ENCODE peak calls at places on chromosomes 6 and 20, in ten cellular contexts. W is adrenal gland; Q is GM12878; J is heart left ventricle; A is right cardiac atrium; U is HCT116; R is mammary epithelial cell; X is lower lobe of right lung; E is esophagus squamous epithelium; I is naive thymus-derived CD4-positive, alpha-beta T cell. L is an unnamed sample. For H3K4me1 and H3K27me3, the result is how much of the 10 kb centered on the place peaks cover.

GRCh38 chr6:20693466-20694063 is 159.3 kb downstream of the CDKAL1 start:
- DNase-seq in W (peak), Q (no peak), J (no peak), A (no peak), U (no peak), R (peak), X (no peak), E (no peak), I (no peak), L (no peak)

GRCh38 chr20:13294522-13294921 is 73.4 kb downstream of the ISM1 start:
- DNase-seq in W (no peak), Q (no peak), J (no peak), A (no peak), U (no peak), R (no peak), X (no peak), E (no peak), I (no peak), L (no peak)

GRCh38 chr6:75693534-75693933 is 55.5 kb upstream of the MYO6 start:
- DNase-seq in W (no peak), Q (no peak), J (no peak), A (no peak), U (no peak), R (no peak), X (no peak), E (no peak), I (no peak), L (no peak)

GRCh38 chr20:8971669-8972316 is 97.1 kb upstream of the PLCB4 start:
- DNase-seq in W (no peak), Q (no peak), J (no peak), A (no peak), U (no peak), R (no peak), X (no peak), E (no peak), I (no peak), L (no peak)

GRCh38 chr6:18501313-18502013 is 114.3 kb downstream of the RNF144B start:
- DNase-seq in W (peak), Q (no peak), J (peak), A (peak), U (no peak), R (peak), X (peak), E (no peak), I (no peak), L (peak)

GRCh38 chr6:111841822-111842221 is 31.4 kb downstream of the FYN start:
- DNase-seq in W (peak), Q (peak), J (peak), A (no peak), U (no peak), R (no peak), X (no peak), E (no peak), I (peak), L (no peak)

GRCh38 chr6:26183581-26184408 is 96.6 kb downstream of the HFE start:
- DNase-seq in W (peak), Q (peak), J (peak), A (peak), U (no peak), R (peak), X (peak), E (no peak), I (peak), L (peak)

GRCh38 chr20:21048841-21049273 is 57.3 kb downstream of the LINC00237 start:
- DNase-seq in W (peak), Q (no peak), J (no peak), A (no peak), U (peak), R (no peak), X (peak), E (no peak), I (no peak), L (no peak)

GRCh38 chr6:28892525-28892924 is 31.3 kb downstream of the TRIM27 start:
- DNase-seq in W (no peak), Q (no peak), J (no peak), A (no peak), U (no peak), R (no peak), X (no peak), E (no peak), I (no peak), L (no peak)

GRCh38 chr6:149999636-150000035 is 25.7 kb downstream of the RAET1L start:
- DNase-seq in W (no peak), Q (no peak), J (no peak), A (no peak), U (no peak), R (no peak), X (no peak), E (no peak), I (no peak), L (no peak)

GRCh38 chr6:138752017-138752416 is 21.6 kb upstream of the CCDC28A start:
- DNase-seq in W (no peak), Q (no peak), J (no peak), A (no peak), U (no peak), R (no peak), X (no peak), E (no peak), I (no peak), L (no peak)

GRCh38 chr20:46357030-46357514 is 48.8 kb upstream of the CDH22 start:
- DNase-seq in W (peak), Q (no peak), J (peak), A (peak), U (no peak), R (no peak), X (no peak), E (no peak), I (no peak), L (peak)

GRCh38 chr20:37528442-37529213 is 952 bp upstream of the BLCAP start:
- DNase-seq in W (no peak), Q (no peak), J (no peak), A (no peak), U (no peak), R (peak), X (no peak), E (no peak), I (no peak), L (no peak)

GRCh38 chr6:90222724-90223198 is 73.9 kb downstream of the BACH2 start:
- DNase-seq in W (no peak), Q (no peak), J (no peak), A (no peak), U (peak), R (peak), X (no peak), E (no peak), I (no peak), L (no peak)

GRCh38 chr6:15327271-15327670 is 81.4 kb downstream of the JARID2 start:
- DNase-seq in W (peak), Q (no peak), J (no peak), A (no peak), U (peak), R (no peak), X (no peak), E (no peak), I (peak), L (no peak)

GRCh38 chr20:53794529-53795115 is 201.0 kb upstream of the ZNF217 start:
- DNase-seq in W (no peak), Q (no peak), J (no peak), A (no peak), U (no peak), R (no peak), X (no peak), E (no peak), I (no peak), L (no peak)

GRCh38 chr6:106939848-106940247 is 34.7 kb downstream of the CD24 start:
- DNase-seq in W (no peak), Q (peak), J (no peak), A (no peak), U (no peak), R (no peak), X (no peak), E (no peak), I (no peak), L (no peak)

GRCh38 chr6:36917541-36918193 is 31.9 kb downstream of the C6orf89 start:
- DNase-seq in W (no peak), Q (no peak), J (peak), A (peak), U (no peak), R (no peak), X (peak), E (no peak), I (no peak), L (peak)

GRCh38 chr20:1417790-1418189 is 24.9 kb upstream of the FKBP1A start:
- DNase-seq in W (no peak), Q (no peak), J (no peak), A (no peak), U (no peak), R (no peak), X (no peak), E (no peak), I (no peak), L (no peak)

GRCh38 chr6:51105357-51105756 is 286.7 kb downstream of the TFAP2B start:
- DNase-seq in W (no peak), Q (no peak), J (no peak), A (no peak), U (no peak), R (no peak), X (no peak), E (no peak), I (no peak), L (no peak)

GRCh38 chr20:48236485-48237055 is 451.3 kb upstream of the SULF2 start:
- DNase-seq in W (no peak), Q (no peak), J (no peak), A (no peak), U (no peak), R (no peak), X (no peak), E (no peak), I (no peak), L (peak)

DNA sequence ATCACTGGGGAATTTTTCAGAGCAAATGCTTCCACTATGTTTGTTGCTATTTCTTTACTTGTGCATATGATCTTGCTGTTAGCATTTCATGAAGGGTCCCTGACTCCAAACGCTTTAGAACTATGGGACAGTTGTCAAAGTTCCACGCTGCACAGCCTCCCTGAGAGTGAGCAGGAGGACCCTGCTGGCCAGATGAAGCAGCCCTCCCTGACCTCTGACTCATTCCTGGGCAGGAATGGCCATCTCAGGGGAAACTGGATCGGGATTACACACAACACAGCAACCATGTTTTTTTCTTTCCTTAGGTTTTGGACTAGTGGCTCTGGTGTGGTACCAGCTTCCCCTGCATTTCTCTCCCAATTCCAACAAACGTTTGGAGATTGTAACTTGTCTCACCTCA is 710.8 kb upstream of the AGPAT4 start:
- DNase-seq in W (no peak), Q (no peak), J (no peak), A (no peak), U (no peak), R (no peak), X (no peak), E (no peak), I (no peak), L (no peak)
- H3K4me1 ChIP-seq in W (under half), Q (under half), J (under half), A (under half), U (under half), R (under half), X (under half), E (under half), I (under half), L (under half)

DNA sequence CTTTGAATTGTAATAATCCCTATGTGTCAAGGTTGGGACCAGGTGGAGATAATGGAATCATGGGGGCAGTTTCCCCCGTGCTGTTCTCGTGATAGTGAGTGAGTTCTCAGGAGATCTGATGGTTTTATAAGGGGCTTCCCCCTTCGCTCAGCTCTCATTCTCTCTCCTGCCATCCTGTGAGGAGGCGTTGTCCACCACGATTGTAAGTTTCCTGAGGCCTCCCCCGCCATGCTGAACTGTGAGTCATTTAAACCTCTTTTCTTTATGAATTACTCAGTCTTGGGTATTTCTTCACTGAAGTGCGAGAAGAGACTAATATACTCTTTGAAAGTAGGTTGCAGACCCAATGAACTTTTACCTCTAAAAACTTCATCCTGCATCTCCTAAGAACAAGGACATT is 39.2 kb upstream of the KCNG1 start:
- DNase-seq in W (no peak), Q (no peak), J (no peak), A (no peak), U (no peak), R (no peak), X (no peak), E (no peak), I (no peak), L (no peak)
- H3K27me3 ChIP-seq in W (under half), Q (under half), J (under half), A (under half), U (under half), R (under half), X (under half), E (under half), I (under half), L (under half)

GRCh38 chr6:165791876-165792437 is 128.9 kb upstream of the PDE10A start:
- DNase-seq in W (no peak), Q (no peak), J (no peak), A (no peak), U (no peak), R (no peak), X (no peak), E (no peak), I (no peak), L (no peak)
- H3K4me1 ChIP-seq in W (under half), Q (under half), J (under half), A (under half), U (under half), R (under half), X (under half), E (under half), I (under half), L (under half)

GRCh38 chr20:34528921-34529297 is 12.7 kb downstream of the DYNLRB1 start:
- DNase-seq in W (peak), Q (no peak), J (peak), A (no peak), U (no peak), R (no peak), X (peak), E (no peak), I (no peak), L (no peak)

GRCh38 chr20:34531608-34532265 is 15.5 kb downstream of the DYNLRB1 start:
- DNase-seq in W (no peak), Q (no peak), J (no peak), A (no peak), U (no peak), R (no peak), X (no peak), E (no peak), I (no peak), L (no peak)

GRCh38 chr20:34529742-34530141 is 13.5 kb downstream of the DYNLRB1 start:
- DNase-seq in W (no peak), Q (no peak), J (no peak), A (no peak), U (no peak), R (no peak), X (no peak), E (no peak), I (no peak), L (no peak)

GRCh38 chr20:34532320-34532719 is 16.1 kb downstream of the DYNLRB1 start:
- DNase-seq in W (no peak), Q (no peak), J (no peak), A (no peak), U (no peak), R (no peak), X (no peak), E (no peak), I (no peak), L (no peak)

GRCh38 chr20:34530342-34530741 is 14.1 kb downstream of the DYNLRB1 start:
- DNase-seq in W (no peak), Q (no peak), J (no peak), A (no peak), U (no peak), R (no peak), X (no peak), E (no peak), I (no peak), L (no peak)
- H3K27me3 ChIP-seq in W (under half), Q (under half), J (under half), A (under half), U (under half), R (under half), X (under half), E (under half), I (under half), L (under half)

GRCh38 chr6:130870179-130870881 is 43.1 kb downstream of the SMLR1 start:
- DNase-seq in W (no peak), Q (no peak), J (no peak), A (no peak), U (no peak), R (no peak), X (no peak), E (no peak), I (no peak), L (no peak)

GRCh38 chr6:130864344-130864743 is 37.1 kb downstream of the SMLR1 start:
- DNase-seq in W (no peak), Q (no peak), J (no peak), A (no peak), U (no peak), R (no peak), X (no peak), E (no peak), I (no peak), L (no peak)

GRCh38 chr6:130872250-130873095 is 45.3 kb downstream of the SMLR1 start:
- DNase-seq in W (peak), Q (no peak), J (peak), A (peak), U (peak), R (peak), X (peak), E (no peak), I (peak), L (peak)

GRCh38 chr6:130865793-130866192 is 38.6 kb downstream of the SMLR1 start:
- DNase-seq in W (no peak), Q (no peak), J (no peak), A (no peak), U (no peak), R (no peak), X (no peak), E (no peak), I (no peak), L (no peak)

GRCh38 chr6:130869681-130870080 is 42.5 kb downstream of the SMLR1 start:
- DNase-seq in W (no peak), Q (no peak), J (no peak), A (no peak), U (no peak), R (no peak), X (no peak), E (no peak), I (no peak), L (no peak)
- H3K4me1 ChIP-seq in W (under half), Q (under half), J (under half), A (under half), U (under half), R (under half), X (under half), E (under half), I (under half), L (under half)

DNA sequence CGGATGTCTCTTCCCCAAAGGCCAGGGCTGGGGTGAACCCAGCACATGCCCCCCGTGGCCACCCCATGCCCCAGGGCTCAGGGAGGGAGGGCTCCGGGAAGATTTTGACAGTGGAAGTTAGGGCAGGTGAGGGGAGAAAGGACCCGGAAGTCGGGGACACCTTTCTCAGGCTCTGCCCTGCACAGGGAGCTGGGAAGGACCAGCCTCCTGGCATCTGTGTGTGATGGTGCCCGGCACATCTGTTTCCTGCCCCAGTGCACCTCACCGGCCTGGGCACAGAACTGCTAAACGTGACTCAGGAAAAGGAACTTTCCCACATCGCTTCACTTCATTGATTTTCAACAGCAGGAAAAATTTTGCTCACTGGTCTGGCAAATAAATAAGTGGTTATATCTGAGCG is 141.1 kb upstream of the AFDN start:
- DNase-seq in W (no peak), Q (no peak), J (no peak), A (no peak), U (no peak), R (no peak), X (no peak), E (no peak), I (no peak), L (no peak)
- H3K27me3 ChIP-seq in W (under half), Q (under half), J (under half), A (under half), U (under half), R (under half), X (under half), E (under half), I (under half), L (under half)

GRCh38 chr6:47288245-47289090 is 21.2 kb downstream of the TNFRSF21 start:
- DNase-seq in W (no peak), Q (no peak), J (no peak), A (no peak), U (no peak), R (no peak), X (no peak), E (no peak), I (no peak), L (no peak)
- H3K4me1 ChIP-seq in W (under half), Q (under half), J (under half), A (under half), U (under half), R (under half), X (under half), E (under half), I (under half), L (under half)

L was measured in uterus.